ENCODE peak calls at places on chromosomes 7 and 10, in six cellular contexts. O is Peyer's patch, A is left ventricle myocardium inferior, L is hepatocyte, Z is HCT116, D is right atrium auricular region. V is an unnamed sample. For H3K36me3, the result is how much of the 10 kb centered on the place peaks cover.

GRCh38 chr10:52818019-52818418 is 45.4 kb upstream of the MBL2 start:
- DNase-seq in O (no peak), A (no peak), L (peak), Z (peak), D (no peak), V (peak)

GRCh38 chr10:119655566-119656001 is 4.4 kb downstream of the BAG3 start:
- DNase-seq in O (peak), A (peak), L (peak), Z (no peak), D (peak), V (peak)

GRCh38 chr10:27197980-27198645 is 42.5 kb downstream of the ACBD5 start:
- DNase-seq in O (no peak), A (no peak), L (no peak), Z (no peak), D (no peak), V (no peak)

GRCh38 chr10:90342480-90342879 is 515.4 kb downstream of the HTR7 start:
- DNase-seq in O (no peak), A (no peak), L (no peak), Z (no peak), D (no peak), V (no peak)

GRCh38 chr10:6273351-6273750 is 70.6 kb downstream of the PFKFB3 start:
- DNase-seq in O (no peak), A (no peak), L (no peak), Z (no peak), D (no peak), V (no peak)

GRCh38 chr10:85168287-85168686 is 839.9 kb downstream of the CCSER2 start:
- DNase-seq in O (no peak), A (no peak), L (no peak), Z (no peak), D (no peak), V (no peak)

GRCh38 chr7:151736403-151736909 is 140.5 kb downstream of the PRKAG2 start:
- DNase-seq in O (no peak), A (peak), L (peak), Z (peak), D (peak), V (peak)

GRCh38 chr7:28626629-28627262 is 214.4 kb downstream of the CREB5 start:
- DNase-seq in O (no peak), A (no peak), L (no peak), Z (peak), D (no peak), V (peak)

GRCh38 chr7:141045842-141046630 is 27.8 kb upstream of the TMEM178B start:
- DNase-seq in O (no peak), A (no peak), L (no peak), Z (no peak), D (no peak), V (no peak)

GRCh38 chr10:117074621-117075020 is 63.4 kb downstream of the VAX1 start:
- DNase-seq in O (no peak), A (no peak), L (peak), Z (peak), D (no peak), V (peak)

GRCh38 chr7:30028749-30029635 is 780 bp downstream of the PLEKHA8 start:
- DNase-seq in O (peak), A (peak), L (peak), Z (peak), D (peak), V (peak)

GRCh38 chr7:2807846-2808772 is 36.0 kb downstream of the GNA12 start:
- DNase-seq in O (no peak), A (no peak), L (no peak), Z (no peak), D (no peak), V (no peak)

GRCh38 chr10:627032-627992 is 62.2 kb downstream of the DIP2C start:
- DNase-seq in O (no peak), A (no peak), L (no peak), Z (no peak), D (no peak), V (no peak)

GRCh38 chr10:115092555-115093285 is 445 bp upstream of the ATRNL1 start:
- DNase-seq in O (peak), A (no peak), L (peak), Z (no peak), D (no peak), V (peak)

GRCh38 chr7:77426521-77427051 is 10.4 kb upstream of the GSAP start:
- DNase-seq in O (no peak), A (no peak), L (no peak), Z (no peak), D (no peak), V (peak)

GRCh38 chr7:84841809-84842208 is 345.0 kb downstream of the SEMA3D start:
- DNase-seq in O (no peak), A (no peak), L (no peak), Z (no peak), D (no peak), V (no peak)

GRCh38 chr10:122568551-122568950 is 8.0 kb downstream of the DMBT1 start:
- DNase-seq in O (no peak), A (no peak), L (no peak), Z (no peak), D (no peak), V (no peak)

GRCh38 chr10:122571892-122572291 is 11.3 kb downstream of the DMBT1 start:
- DNase-seq in O (no peak), A (no peak), L (no peak), Z (no peak), D (no peak), V (no peak)

GRCh38 chr10:122566632-122567031 is 6.1 kb downstream of the DMBT1 start:
- DNase-seq in O (no peak), A (no peak), L (no peak), Z (no peak), D (no peak), V (no peak)

GRCh38 chr10:122567056-122567660 is 6.6 kb downstream of the DMBT1 start:
- DNase-seq in O (no peak), A (no peak), L (no peak), Z (peak), D (no peak), V (no peak)

DNA sequence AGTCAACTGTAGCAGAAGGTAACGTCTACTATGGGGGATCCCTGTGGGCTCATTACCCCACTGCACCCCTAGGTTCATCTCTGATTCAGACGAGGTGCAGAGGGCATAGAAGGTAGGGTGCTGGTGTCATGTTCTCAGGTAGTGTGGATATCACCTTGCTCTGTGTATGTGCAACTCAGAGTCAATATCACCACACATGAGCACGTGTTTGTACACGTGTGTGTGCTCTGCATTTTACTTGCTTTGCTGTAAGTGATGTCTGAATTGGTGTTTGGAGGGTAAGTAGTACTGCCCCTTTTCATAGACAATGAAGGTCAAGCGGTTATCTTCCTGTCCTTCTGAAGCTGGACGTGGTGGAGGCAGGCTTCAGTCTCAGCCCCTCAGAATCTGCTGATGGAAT is 10.4 kb downstream of the DMBT1 start:
- DNase-seq in O (no peak), A (no peak), L (no peak), Z (no peak), D (no peak), V (no peak)
- H3K4me3 ChIP-seq in O (no peak), A (no peak), L (no peak), Z (no peak), D (no peak), V (no peak)

GRCh38 chr7:112079671-112080070 is 126.5 kb downstream of the DOCK4 start:
- DNase-seq in O (no peak), A (no peak), L (no peak), Z (no peak), D (no peak), V (no peak)
- TF ChIP-seq CTCF in O (no peak), A (peak), L (peak), Z (peak), D (no peak), V (no peak)

GRCh38 chr7:728602-729001 is 1.5 kb upstream of the PRKAR1B start:
- DNase-seq in O (no peak), A (no peak), L (no peak), Z (no peak), D (no peak), V (no peak)
- H3K36me3 ChIP-seq in O (under half), A (under half), L (under half), Z (under half), D (under half), V (under half)

GRCh38 chr7:158824028-158824427 is 5.3 kb downstream of the ESYT2 start:
- DNase-seq in O (peak), A (no peak), L (no peak), Z (no peak), D (no peak), V (no peak)

GRCh38 chr7:158820656-158821055 is 8.7 kb downstream of the ESYT2 start:
- DNase-seq in O (no peak), A (no peak), L (no peak), Z (no peak), D (no peak), V (peak)

GRCh38 chr7:158818325-158819213 is 10.7 kb downstream of the ESYT2 start:
- DNase-seq in O (peak), A (peak), L (peak), Z (peak), D (peak), V (peak)

GRCh38 chr7:158819571-158820203 is 9.6 kb downstream of the ESYT2 start:
- DNase-seq in O (no peak), A (no peak), L (no peak), Z (no peak), D (no peak), V (no peak)

GRCh38 chr7:158821173-158822021 is 7.9 kb downstream of the ESYT2 start:
- DNase-seq in O (no peak), A (no peak), L (peak), Z (peak), D (no peak), V (peak)
- H3K4me3 ChIP-seq in O (no peak), A (peak), L (no peak), Z (peak), D (peak), V (no peak)

GRCh38 chr7:14424675-14425074 is 435.2 kb upstream of the ETV1 start:
- DNase-seq in O (no peak), A (no peak), L (no peak), Z (no peak), D (no peak), V (no peak)
- TF ChIP-seq CTCF in O (no peak), A (no peak), L (peak), Z (peak), D (no peak), V (no peak)

DNA sequence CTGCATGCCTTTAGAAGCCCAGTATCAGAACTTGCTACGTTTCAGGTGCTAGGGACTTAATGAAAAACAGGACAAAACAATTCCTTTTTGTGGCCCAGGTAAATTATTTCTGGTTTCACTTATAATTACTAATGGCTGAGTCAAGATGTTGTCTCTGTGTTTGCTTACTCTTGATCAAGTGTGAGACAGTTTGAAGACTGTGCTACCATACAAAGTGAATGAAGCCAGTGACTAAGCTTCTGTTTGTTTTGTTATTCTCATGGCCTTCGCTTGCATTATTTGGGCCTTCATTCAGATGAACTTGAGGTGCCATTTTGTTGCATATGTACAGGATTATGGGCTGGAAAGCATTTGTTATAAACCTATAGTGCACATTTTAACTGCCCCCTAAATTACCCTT is 17.9 kb downstream of the SMNDC1 start:
- DNase-seq in O (no peak), A (no peak), L (no peak), Z (no peak), D (no peak), V (peak)
- H3K36me3 ChIP-seq in O (half or more), A (half or more), L (under half), Z (under half), D (under half), V (under half)

GRCh38 chr7:19110778-19111175 is 6.7 kb downstream of the TWIST1 start:
- DNase-seq in O (no peak), A (no peak), L (no peak), Z (no peak), D (no peak), V (no peak)
- H3K4me3 ChIP-seq in O (no peak), A (no peak), L (no peak), Z (no peak), D (no peak), V (no peak)

GRCh38 chr10:11163990-11164805 is 146.5 kb downstream of the CELF2 start:
- DNase-seq in O (no peak), A (peak), L (no peak), Z (no peak), D (no peak), V (no peak)

GRCh38 chr10:11164806-11165590 is 147.3 kb downstream of the CELF2 start:
- DNase-seq in O (peak), A (peak), L (peak), Z (no peak), D (peak), V (peak)

GRCh38 chr10:11168423-11169100 is 150.9 kb downstream of the CELF2 start:
- DNase-seq in O (no peak), A (no peak), L (no peak), Z (no peak), D (no peak), V (no peak)

GRCh38 chr10:11167233-11167979 is 149.7 kb downstream of the CELF2 start:
- DNase-seq in O (no peak), A (no peak), L (no peak), Z (no peak), D (no peak), V (no peak)

GRCh38 chr10:11165591-11166543 is 148.2 kb downstream of the CELF2 start:
- DNase-seq in O (peak), A (peak), L (peak), Z (no peak), D (no peak), V (no peak)
- TF ChIP-seq CTCF in O (peak), A (peak), L (peak), Z (peak), D (peak), V (peak)

DNA sequence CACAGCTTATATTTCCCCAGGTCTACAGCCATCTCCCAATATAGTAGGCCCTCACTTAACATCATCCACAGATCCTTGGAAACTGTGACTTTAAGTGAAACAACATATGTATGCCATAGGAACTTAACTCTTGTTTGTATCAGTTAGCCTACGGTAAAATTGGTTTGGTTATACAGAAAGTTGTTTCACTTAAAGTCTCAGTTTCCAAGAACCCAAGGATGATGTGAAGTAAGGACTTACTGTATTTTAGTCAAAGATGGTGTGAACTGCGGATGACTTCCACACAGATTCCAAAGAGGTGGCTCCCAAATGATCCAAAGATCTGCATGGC is 56.4 kb upstream of the MRLN start:
- DNase-seq in O (no peak), A (no peak), L (no peak), Z (no peak), D (no peak), V (no peak)
- H3K36me3 ChIP-seq in O (half or more), A (half or more), L (under half), Z (under half), D (half or more), V (under half)